ENCODE peak calls at places on chromosomes 12 and 14, in six cellular contexts. One of them, this sample, is unnamed.

GRCh38 chr12:95337176-95337575 is 119.6 kb downstream of the VEZT start:
- DNase-seq in endothelial cell of umbilical vein: no peak
- DNase-seq in pancreas: no peak
- DNase-seq in body of pancreas: no peak
- DNase-seq in GM12878: no peak
- DNase-seq in neural progenitor cell: no peak
- DNase-seq in this sample: no peak

GRCh38 chr12:102539651-102540553 is 59.5 kb upstream of the IGF1 start:
- DNase-seq in neural progenitor cell: peak
- DNase-seq in pancreas: no peak
- DNase-seq in GM12878: no peak
- DNase-seq in endothelial cell of umbilical vein: no peak
- DNase-seq in body of pancreas: no peak
- DNase-seq in this sample: no peak

GRCh38 chr12:121096199-121096798 is 36.4 kb upstream of the P2RX7 start:
- DNase-seq in pancreas: no peak
- DNase-seq in body of pancreas: no peak
- DNase-seq in neural progenitor cell: no peak
- DNase-seq in GM12878: no peak
- DNase-seq in endothelial cell of umbilical vein: no peak
- DNase-seq in this sample: no peak

GRCh38 chr12:32532951-32533350 is 133.6 kb downstream of the FGD4 start:
- DNase-seq in GM12878: no peak
- DNase-seq in neural progenitor cell: peak
- DNase-seq in pancreas: no peak
- DNase-seq in endothelial cell of umbilical vein: no peak
- DNase-seq in body of pancreas: no peak
- DNase-seq in this sample: no peak

GRCh38 chr14:97456958-97457357 is 659.8 kb downstream of the VRK1 start:
- DNase-seq in pancreas: no peak
- DNase-seq in endothelial cell of umbilical vein: no peak
- DNase-seq in neural progenitor cell: no peak
- DNase-seq in GM12878: no peak
- DNase-seq in body of pancreas: no peak
- DNase-seq in this sample: no peak

GRCh38 chr12:65229441-65229840 is 49.0 kb upstream of the MSRB3 start:
- DNase-seq in endothelial cell of umbilical vein: peak
- DNase-seq in body of pancreas: no peak
- DNase-seq in pancreas: no peak
- DNase-seq in GM12878: no peak
- DNase-seq in neural progenitor cell: no peak
- DNase-seq in this sample: no peak

GRCh38 chr12:124884587-124885438 is 21.1 kb upstream of the SCARB1 start:
- DNase-seq in GM12878: no peak
- DNase-seq in neural progenitor cell: peak
- DNase-seq in pancreas: no peak
- DNase-seq in endothelial cell of umbilical vein: no peak
- DNase-seq in body of pancreas: peak
- DNase-seq in this sample: peak

GRCh38 chr12:100376166-100376565 is 19.3 kb downstream of the SLC17A8 start:
- DNase-seq in endothelial cell of umbilical vein: no peak
- DNase-seq in neural progenitor cell: no peak
- DNase-seq in pancreas: no peak
- DNase-seq in body of pancreas: no peak
- DNase-seq in GM12878: no peak
- DNase-seq in this sample: no peak

GRCh38 chr14:68910540-68910939 is 68.6 kb downstream of the ACTN1 start:
- DNase-seq in pancreas: no peak
- DNase-seq in GM12878: no peak
- DNase-seq in endothelial cell of umbilical vein: no peak
- DNase-seq in neural progenitor cell: no peak
- DNase-seq in body of pancreas: no peak
- DNase-seq in this sample: no peak

GRCh38 chr12:124917841-124918621 is 3.6 kb upstream of the UBC start:
- DNase-seq in endothelial cell of umbilical vein: no peak
- DNase-seq in body of pancreas: no peak
- DNase-seq in GM12878: no peak
- DNase-seq in neural progenitor cell: no peak
- DNase-seq in pancreas: no peak
- DNase-seq in this sample: no peak

GRCh38 chr14:99721792-99722516 is 37.9 kb downstream of the CYP46A1 start:
- DNase-seq in neural progenitor cell: no peak
- DNase-seq in GM12878: no peak
- DNase-seq in endothelial cell of umbilical vein: no peak
- DNase-seq in body of pancreas: no peak
- DNase-seq in pancreas: no peak
- DNase-seq in this sample: no peak

GRCh38 chr12:58639323-58639934 is 280.9 kb downstream of the LRIG3 start:
- DNase-seq in endothelial cell of umbilical vein: peak
- DNase-seq in neural progenitor cell: no peak
- DNase-seq in GM12878: no peak
- DNase-seq in body of pancreas: peak
- DNase-seq in pancreas: no peak
- DNase-seq in this sample: no peak

GRCh38 chr14:34340226-34340625 is 121.8 kb downstream of the SPTSSA start:
- DNase-seq in GM12878: no peak
- DNase-seq in endothelial cell of umbilical vein: no peak
- DNase-seq in neural progenitor cell: no peak
- DNase-seq in pancreas: no peak
- DNase-seq in body of pancreas: no peak
- DNase-seq in this sample: no peak

GRCh38 chr14:90114554-90114953 is 52.8 kb downstream of the KCNK13 start:
- DNase-seq in GM12878: no peak
- DNase-seq in pancreas: no peak
- DNase-seq in neural progenitor cell: peak
- DNase-seq in endothelial cell of umbilical vein: no peak
- DNase-seq in body of pancreas: no peak
- DNase-seq in this sample: no peak

GRCh38 chr12:108831309-108831991 is 25.9 kb downstream of the SSH1 start:
- DNase-seq in endothelial cell of umbilical vein: no peak
- DNase-seq in neural progenitor cell: no peak
- DNase-seq in GM12878: peak
- DNase-seq in body of pancreas: no peak
- DNase-seq in pancreas: no peak
- DNase-seq in this sample: peak

GRCh38 chr12:6452908-6453630 is 1.2 kb downstream of the TAPBPL start:
- DNase-seq in pancreas: no peak
- DNase-seq in endothelial cell of umbilical vein: no peak
- DNase-seq in GM12878: no peak
- DNase-seq in neural progenitor cell: no peak
- DNase-seq in body of pancreas: no peak
- DNase-seq in this sample: no peak

GRCh38 chr12:31618228-31619025 is 27.5 kb upstream of the DENND5B start:
- DNase-seq in GM12878: no peak
- DNase-seq in endothelial cell of umbilical vein: peak
- DNase-seq in neural progenitor cell: no peak
- DNase-seq in pancreas: no peak
- DNase-seq in body of pancreas: no peak
- DNase-seq in this sample: no peak

GRCh38 chr12:46964496-46965098 is 114.8 kb upstream of the PCED1B start:
- DNase-seq in neural progenitor cell: peak
- DNase-seq in GM12878: no peak
- DNase-seq in endothelial cell of umbilical vein: peak
- DNase-seq in body of pancreas: peak
- DNase-seq in pancreas: no peak
- DNase-seq in this sample: no peak

GRCh38 chr12:119835068-119835467 is 42.1 kb downstream of the CIT start:
- DNase-seq in neural progenitor cell: peak
- DNase-seq in pancreas: no peak
- DNase-seq in body of pancreas: no peak
- DNase-seq in endothelial cell of umbilical vein: no peak
- DNase-seq in GM12878: no peak
- DNase-seq in this sample: no peak
- TF ChIP-seq CTCF in neural progenitor cell: peak
- TF ChIP-seq CTCF in pancreas: no peak
- TF ChIP-seq CTCF in body of pancreas: no peak
- TF ChIP-seq CTCF in endothelial cell of umbilical vein: no peak
- TF ChIP-seq CTCF in GM12878: no peak
- TF ChIP-seq CTCF in this sample: no peak

GRCh38 chr14:87732562-87732961 is 260.4 kb downstream of the GALC start:
- DNase-seq in body of pancreas: no peak
- DNase-seq in neural progenitor cell: no peak
- DNase-seq in GM12878: no peak
- DNase-seq in endothelial cell of umbilical vein: no peak
- DNase-seq in pancreas: no peak
- DNase-seq in this sample: no peak
- H3K4me3 ChIP-seq in body of pancreas: no peak
- H3K4me3 ChIP-seq in neural progenitor cell: no peak
- H3K4me3 ChIP-seq in GM12878: no peak
- H3K4me3 ChIP-seq in endothelial cell of umbilical vein: no peak
- H3K4me3 ChIP-seq in pancreas: no peak
- H3K4me3 ChIP-seq in this sample: no peak

DNA sequence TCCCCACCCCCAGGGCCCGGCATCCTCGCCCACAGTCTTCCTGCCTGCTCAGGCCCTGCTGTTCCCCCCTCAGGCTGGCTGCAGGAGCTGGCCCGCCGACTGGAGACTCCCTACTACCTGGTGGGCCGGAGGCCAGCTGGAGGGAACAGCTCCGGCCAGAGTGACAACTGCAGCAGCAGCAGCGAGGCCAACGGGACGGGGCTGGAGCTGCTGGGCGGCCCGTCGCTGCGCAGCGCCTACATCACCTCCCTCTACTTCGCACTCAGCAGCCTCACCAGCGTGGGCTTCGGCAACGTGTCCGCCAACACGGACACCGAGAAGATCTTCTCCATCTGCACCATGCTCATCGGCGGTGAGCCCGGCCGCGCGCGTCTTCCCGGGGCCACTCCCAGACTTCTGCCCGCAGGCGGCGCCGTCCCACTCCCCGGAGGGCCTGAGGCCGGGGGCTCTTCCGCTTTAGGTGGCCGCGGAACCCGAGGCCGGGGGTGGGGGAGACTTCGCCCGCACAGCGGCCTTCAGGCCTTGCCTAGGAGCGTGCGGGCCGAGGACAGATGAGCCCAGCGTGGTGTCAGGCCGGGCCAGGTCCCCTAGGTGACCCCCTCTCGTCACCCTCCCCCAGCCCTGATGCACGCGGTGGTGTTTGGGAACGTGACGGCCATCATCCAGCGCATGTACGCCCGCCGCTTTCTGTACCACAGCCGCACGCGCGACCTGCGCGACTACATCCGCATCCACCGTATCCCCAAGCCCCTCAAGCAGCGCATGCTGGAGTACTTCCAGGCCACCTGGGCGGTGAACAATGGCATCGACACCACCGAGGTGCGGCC is 10.2 kb downstream of the KCNH3 start:
- DNase-seq in GM12878: no peak
- DNase-seq in body of pancreas: no peak
- DNase-seq in endothelial cell of umbilical vein: peak
- DNase-seq in pancreas: no peak
- DNase-seq in neural progenitor cell: peak
- DNase-seq in this sample: no peak
- TF ChIP-seq CTCF in GM12878: peak
- TF ChIP-seq CTCF in body of pancreas: no peak
- TF ChIP-seq CTCF in endothelial cell of umbilical vein: peak
- TF ChIP-seq CTCF in pancreas: no peak
- TF ChIP-seq CTCF in neural progenitor cell: peak
- TF ChIP-seq CTCF in this sample: peak

GRCh38 chr12:1632702-1633101 is 3.7 kb downstream of the WNT5B start:
- DNase-seq in body of pancreas: no peak
- DNase-seq in GM12878: no peak
- DNase-seq in neural progenitor cell: no peak
- DNase-seq in pancreas: no peak
- DNase-seq in endothelial cell of umbilical vein: no peak
- DNase-seq in this sample: no peak

GRCh38 chr12:1629338-1630080 is 478 bp downstream of the WNT5B start:
- DNase-seq in pancreas: no peak
- DNase-seq in body of pancreas: no peak
- DNase-seq in GM12878: no peak
- DNase-seq in neural progenitor cell: peak
- DNase-seq in endothelial cell of umbilical vein: no peak
- DNase-seq in this sample: no peak

GRCh38 chr12:1630081-1630826 is 1.2 kb downstream of the WNT5B start:
- DNase-seq in GM12878: no peak
- DNase-seq in neural progenitor cell: peak
- DNase-seq in endothelial cell of umbilical vein: no peak
- DNase-seq in pancreas: peak
- DNase-seq in body of pancreas: peak
- DNase-seq in this sample: no peak

GRCh38 chr12:1628671-1629337 is at the start of gene WNT5B:
- DNase-seq in body of pancreas: no peak
- DNase-seq in endothelial cell of umbilical vein: no peak
- DNase-seq in GM12878: no peak
- DNase-seq in neural progenitor cell: peak
- DNase-seq in pancreas: no peak
- DNase-seq in this sample: no peak

GRCh38 chr12:1630827-1631591 is 2.0 kb downstream of the WNT5B start:
- DNase-seq in neural progenitor cell: peak
- DNase-seq in GM12878: no peak
- DNase-seq in pancreas: no peak
- DNase-seq in body of pancreas: no peak
- DNase-seq in endothelial cell of umbilical vein: no peak
- DNase-seq in this sample: no peak
- H3K4me3 ChIP-seq in neural progenitor cell: peak
- H3K4me3 ChIP-seq in GM12878: peak
- H3K4me3 ChIP-seq in pancreas: no peak
- H3K4me3 ChIP-seq in body of pancreas: no peak
- H3K4me3 ChIP-seq in endothelial cell of umbilical vein: no peak
- H3K4me3 ChIP-seq in this sample: no peak

GRCh38 chr12:28872654-28873268 is 276.3 kb upstream of the FAR2 start:
- DNase-seq in GM12878: no peak
- DNase-seq in neural progenitor cell: peak
- DNase-seq in body of pancreas: peak
- DNase-seq in pancreas: peak
- DNase-seq in endothelial cell of umbilical vein: peak
- DNase-seq in this sample: no peak
- TF ChIP-seq CTCF in GM12878: peak
- TF ChIP-seq CTCF in neural progenitor cell: peak
- TF ChIP-seq CTCF in body of pancreas: peak
- TF ChIP-seq CTCF in pancreas: peak
- TF ChIP-seq CTCF in endothelial cell of umbilical vein: peak
- TF ChIP-seq CTCF in this sample: peak

DNA sequence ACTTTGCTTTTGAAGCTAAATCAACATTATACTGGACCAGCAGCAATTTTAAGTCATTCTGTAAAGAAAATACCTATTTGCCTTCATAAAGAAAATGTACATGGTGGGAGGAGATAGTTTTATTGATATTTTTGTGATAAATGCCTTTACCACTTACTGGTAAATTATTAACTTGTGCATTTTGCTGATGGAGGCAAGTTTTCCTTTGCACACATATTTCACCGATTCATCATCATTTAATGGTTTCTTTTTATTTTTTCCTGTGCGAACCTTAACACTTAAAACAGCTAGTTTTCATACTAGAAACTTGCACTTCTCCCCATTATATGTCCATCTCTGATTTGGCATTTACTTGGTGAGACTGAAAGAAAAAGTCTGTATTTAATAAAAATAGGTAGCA is 239.3 kb downstream of the TRHDE start:
- DNase-seq in GM12878: no peak
- DNase-seq in body of pancreas: no peak
- DNase-seq in endothelial cell of umbilical vein: no peak
- DNase-seq in pancreas: no peak
- DNase-seq in neural progenitor cell: no peak
- DNase-seq in this sample: no peak
- H3K4me3 ChIP-seq in GM12878: no peak
- H3K4me3 ChIP-seq in body of pancreas: no peak
- H3K4me3 ChIP-seq in endothelial cell of umbilical vein: no peak
- H3K4me3 ChIP-seq in pancreas: no peak
- H3K4me3 ChIP-seq in neural progenitor cell: no peak
- H3K4me3 ChIP-seq in this sample: no peak